ENCODE peak calls at places on chromosome 10, in eight cellular contexts. P, Q, K, C, T, F, E and V are unnamed samples.

GRCh38 chr10:131822694-131823245 is 78.0 kb upstream of the PPP2R2D start:
- DNase-seq in P (no peak), Q (no peak), K (no peak), C (no peak), T (no peak), F (no peak), E (peak; percentile 35), V (no peak)

GRCh38 chr10:51445587-51445986 is 253.8 kb downstream of the CSTF2T start:
- DNase-seq in P (no peak), Q (no peak), K (no peak), C (no peak), T (no peak), F (no peak), E (no peak), V (no peak)

GRCh38 chr10:77770868-77771175 is 133.2 kb upstream of the KCNMA1 start:
- DNase-seq in P (no peak), Q (no peak), K (no peak), C (no peak), T (peak; percentile 91), F (no peak), E (no peak), V (no peak)

GRCh38 chr10:31036209-31036608 is 4.5 kb upstream of the ZNF438 start:
- DNase-seq in P (peak; percentile 22), Q (no peak), K (no peak), C (no peak), T (no peak), F (no peak), E (no peak), V (no peak)

GRCh38 chr10:5628366-5628765 is 38.0 kb downstream of the ASB13 start:
- DNase-seq in P (no peak), Q (no peak), K (no peak), C (no peak), T (no peak), F (no peak), E (no peak), V (no peak)

GRCh38 chr10:37436361-37436760 is 311.0 kb downstream of the ANKRD30A start:
- DNase-seq in P (no peak), Q (no peak), K (no peak), C (no peak), T (peak; percentile 17), F (no peak), E (no peak), V (no peak)

GRCh38 chr10:3746634-3747033 is 38.4 kb downstream of the KLF6 start:
- DNase-seq in P (no peak), Q (no peak), K (no peak), C (no peak), T (peak; percentile 85), F (no peak), E (no peak), V (no peak)

GRCh38 chr10:7234109-7234508 is 176.7 kb downstream of the SFMBT2 start:
- DNase-seq in P (no peak), Q (no peak), K (no peak), C (no peak), T (no peak), F (no peak), E (no peak), V (no peak)

GRCh38 chr10:8238989-8239388 is 184.5 kb downstream of the GATA3 start:
- DNase-seq in P (no peak), Q (no peak), K (no peak), C (no peak), T (no peak), F (peak; percentile 2), E (no peak), V (no peak)

GRCh38 chr10:86291616-86292340 is 74.8 kb downstream of the GRID1 start:
- DNase-seq in P (no peak), Q (no peak), K (no peak), C (no peak), T (no peak), F (no peak), E (no peak), V (peak; percentile 22)

GRCh38 chr10:90718185-90718584 is 139.7 kb downstream of the HTR7 start:
- DNase-seq in P (no peak), Q (no peak), K (no peak), C (no peak), T (no peak), F (no peak), E (no peak), V (no peak)

GRCh38 chr10:129531195-129531968 is 64.3 kb downstream of the MGMT start:
- DNase-seq in P (no peak), Q (no peak), K (no peak), C (no peak), T (no peak), F (no peak), E (peak; percentile 34), V (no peak)

GRCh38 chr10:100037758-100038315 is 28.1 kb upstream of the DNMBP start:
- DNase-seq in P (no peak), Q (no peak), K (no peak), C (no peak), T (no peak), F (no peak), E (no peak), V (no peak)

GRCh38 chr10:22579826-22580225 is 134.6 kb downstream of the PIP4K2A start:
- DNase-seq in P (no peak), Q (no peak), K (no peak), C (no peak), T (no peak), F (no peak), E (no peak), V (no peak)

GRCh38 chr10:21171936-21172773 is 275.0 kb upstream of the NEBL start:
- DNase-seq in P (no peak), Q (no peak), K (peak; percentile 47), C (no peak), T (no peak), F (no peak), E (no peak), V (no peak)

GRCh38 chr10:630581-631073 is 58.8 kb downstream of the DIP2C start:
- DNase-seq in P (peak; percentile 36), Q (no peak), K (no peak), C (no peak), T (no peak), F (no peak), E (no peak), V (no peak)

GRCh38 chr10:21976739-21977138 is 26.8 kb downstream of the DNAJC1 start:
- DNase-seq in P (no peak), Q (no peak), K (no peak), C (no peak), T (no peak), F (no peak), E (no peak), V (no peak)

GRCh38 chr10:94131885-94132284 is 138.2 kb downstream of the PLCE1 start:
- DNase-seq in P (no peak), Q (no peak), K (no peak), C (no peak), T (no peak), F (no peak), E (no peak), V (no peak)

GRCh38 chr10:64430690-64431323 is 909.6 kb downstream of the REEP3 start:
- DNase-seq in P (peak; percentile 9), Q (no peak), K (peak; percentile 14), C (no peak), T (no peak), F (no peak), E (no peak), V (no peak)

GRCh38 chr10:32372000-32372875 is 25.3 kb upstream of the EPC1 start:
- DNase-seq in P (no peak), Q (no peak), K (no peak), C (no peak), T (no peak), F (no peak), E (no peak), V (no peak)
- H3K4me3 ChIP-seq in P (no peak overlapping the region), Q (no peak overlapping the region), K (no peak overlapping the region), C (no peak overlapping the region), T (no peak overlapping the region), F (no peak overlapping the region), E (no peak overlapping the region), V (no peak overlapping the region)

GRCh38 chr10:46317889-46318288 is 31.1 kb downstream of the ANTXRL start:
- DNase-seq in P (no peak), Q (no peak), K (no peak), C (no peak), T (no peak), F (no peak), E (no peak), V (no peak)
- H3K4me1 ChIP-seq in P (no peaks in the 10 kb centered on the region), Q (no peaks in the 10 kb centered on the region), K (peaks cover 4% of the 10 kb centered on the region), C (peaks cover 11% of the 10 kb centered on the region), T (no peaks in the 10 kb centered on the region), F (no peaks in the 10 kb centered on the region), E (no peaks in the 10 kb centered on the region), V (peaks cover 1% of the 10 kb centered on the region)

DNA sequence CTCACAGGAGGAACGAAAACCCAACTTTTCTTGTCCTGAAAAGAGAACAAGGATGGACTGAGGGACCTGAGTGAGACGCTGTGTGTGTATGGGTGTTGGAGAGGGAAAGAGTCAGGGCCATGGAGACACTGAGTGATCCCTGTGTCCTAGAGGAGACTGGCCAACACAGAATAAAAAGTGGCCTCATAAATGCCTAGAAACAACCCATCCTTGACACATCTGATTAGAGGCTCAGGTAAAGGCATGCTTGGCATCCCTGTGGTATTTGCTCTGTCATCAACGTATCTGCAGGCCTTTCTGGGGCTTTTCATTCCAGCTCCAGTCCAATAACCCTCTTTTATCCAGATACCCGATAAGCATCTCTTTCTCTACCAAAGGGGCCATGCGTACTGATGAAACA is 86.3 kb downstream of the FGFR2 start:
- DNase-seq in P (no peak), Q (no peak), K (no peak), C (no peak), T (no peak), F (no peak), E (no peak), V (no peak)
- H3K27ac ChIP-seq in P (no peak overlapping the region), Q (no peak overlapping the region), K (no peak overlapping the region), C (no peak overlapping the region), T (no peak overlapping the region), F (no peak overlapping the region), E (no peak overlapping the region), V (no peak overlapping the region)

GRCh38 chr10:80407836-80408197 is 534 bp upstream of the PRXL2A start:
- DNase-seq in P (peak; percentile 43), Q (no peak), K (peak; percentile 48), C (no peak), T (no peak), F (no peak), E (peak; percentile 58), V (no peak)

GRCh38 chr10:80410122-80410521 is 1.8 kb downstream of the PRXL2A start:
- DNase-seq in P (no peak), Q (no peak), K (peak; percentile 66), C (no peak), T (no peak), F (no peak), E (no peak), V (no peak)

GRCh38 chr10:80408198-80409085 is at the start of gene PRXL2A:
- DNase-seq in P (peak; percentile 89), Q (peak; percentile 87), K (peak; percentile 89), C (peak; percentile 89), T (no peak), F (peak; percentile 81), E (peak; percentile 90), V (peak; percentile 83)

GRCh38 chr10:80410578-80411145 is 2.3 kb downstream of the PRXL2A start:
- DNase-seq in P (no peak), Q (no peak), K (peak; percentile 32), C (no peak), T (no peak), F (no peak), E (no peak), V (no peak)

DNA sequence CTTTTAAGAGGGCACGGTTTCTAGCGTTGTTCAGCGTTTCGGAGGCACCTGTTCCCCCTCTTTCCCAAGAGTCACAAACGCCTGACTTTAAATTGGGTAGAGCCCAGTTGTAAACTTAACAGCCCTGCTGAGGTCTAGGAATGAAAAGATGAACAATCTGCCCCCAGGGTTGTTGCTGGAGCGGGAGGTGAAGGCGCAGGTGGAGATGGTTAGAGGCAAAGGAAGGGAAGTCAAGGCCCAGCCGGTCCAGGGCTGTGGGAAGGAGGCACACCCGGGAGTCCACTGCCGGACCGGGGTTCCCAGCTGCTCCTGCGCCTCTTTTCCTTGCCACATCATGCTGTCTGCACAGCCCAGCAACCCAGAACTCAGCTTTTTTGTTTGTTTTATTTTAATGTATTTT is 770 bp downstream of the PRXL2A start:
- DNase-seq in P (no peak), Q (no peak), K (no peak), C (no peak), T (no peak), F (no peak), E (no peak), V (no peak)
- H3K4me3 ChIP-seq in P (peak overlapping the region; percentile 81), Q (peak overlapping the region; percentile 51), K (peak overlapping the region; percentile 79), C (peak overlapping the region; percentile 84), T (peak overlapping the region; percentile 70), F (peak overlapping the region; percentile 88), E (peak overlapping the region; percentile 95), V (peak overlapping the region; percentile 81)